ENCODE peak calls at places on chromosomes 12 and 14, in nine cellular contexts. One of them, this sample, is unnamed.

GRCh38 chr12:67940780-67941243 is 48.4 kb upstream of the IFNG-AS1 start:
- DNase-seq in AG04449: no peak
- DNase-seq in ureter: no peak
- DNase-seq in stimulated activated naive CD8-positive, alpha-beta T cell treated with anti-CD3 and anti-CD28 coated beads, Interleukin-15, amount 100 ng/mL, for 72 hours: no peak
- DNase-seq in NCI-H2171 treated with DMSO at 0.1 percent for 48 hours: no peak
- DNase-seq in choroid plexus epithelial cell: peak; percentile 61
- DNase-seq in T-cell: no peak
- DNase-seq in MM.1S: no peak
- DNase-seq in GM20000: no peak
- DNase-seq in this sample: no peak

GRCh38 chr12:109880049-109880931 is at the start of gene GLTP:
- DNase-seq in AG04449: no peak
- DNase-seq in ureter: peak; percentile 84
- DNase-seq in stimulated activated naive CD8-positive, alpha-beta T cell treated with anti-CD3 and anti-CD28 coated beads, Interleukin-15, amount 100 ng/mL, for 72 hours: peak; percentile 90
- DNase-seq in NCI-H2171 treated with DMSO at 0.1 percent for 48 hours: peak; percentile 82
- DNase-seq in choroid plexus epithelial cell: peak; percentile 65
- DNase-seq in T-cell: peak; percentile 92
- DNase-seq in MM.1S: peak; percentile 76
- DNase-seq in GM20000: peak; percentile 98
- DNase-seq in this sample: peak; percentile 94

GRCh38 chr14:50319293-50319692 is 7.2 kb downstream of the DMAC2L start:
- DNase-seq in AG04449: no peak
- DNase-seq in ureter: no peak
- DNase-seq in stimulated activated naive CD8-positive, alpha-beta T cell treated with anti-CD3 and anti-CD28 coated beads, Interleukin-15, amount 100 ng/mL, for 72 hours: no peak
- DNase-seq in NCI-H2171 treated with DMSO at 0.1 percent for 48 hours: no peak
- DNase-seq in choroid plexus epithelial cell: peak; percentile 42
- DNase-seq in T-cell: no peak
- DNase-seq in MM.1S: no peak
- DNase-seq in GM20000: no peak
- DNase-seq in this sample: no peak

GRCh38 chr14:70139384-70139783 is 49.4 kb downstream of the SLC8A3 start:
- DNase-seq in AG04449: no peak
- DNase-seq in ureter: no peak
- DNase-seq in stimulated activated naive CD8-positive, alpha-beta T cell treated with anti-CD3 and anti-CD28 coated beads, Interleukin-15, amount 100 ng/mL, for 72 hours: no peak
- DNase-seq in NCI-H2171 treated with DMSO at 0.1 percent for 48 hours: no peak
- DNase-seq in choroid plexus epithelial cell: no peak
- DNase-seq in T-cell: no peak
- DNase-seq in MM.1S: no peak
- DNase-seq in GM20000: peak; percentile 24
- DNase-seq in this sample: no peak

GRCh38 chr12:49259452-49259851 is 5.4 kb upstream of the TUBA1C start:
- DNase-seq in AG04449: no peak
- DNase-seq in ureter: no peak
- DNase-seq in stimulated activated naive CD8-positive, alpha-beta T cell treated with anti-CD3 and anti-CD28 coated beads, Interleukin-15, amount 100 ng/mL, for 72 hours: no peak
- DNase-seq in NCI-H2171 treated with DMSO at 0.1 percent for 48 hours: no peak
- DNase-seq in choroid plexus epithelial cell: no peak
- DNase-seq in T-cell: no peak
- DNase-seq in MM.1S: no peak
- DNase-seq in GM20000: no peak
- DNase-seq in this sample: no peak

GRCh38 chr14:90664911-90665695 is 151.1 kb downstream of the TTC7B start:
- DNase-seq in AG04449: no peak
- DNase-seq in ureter: no peak
- DNase-seq in stimulated activated naive CD8-positive, alpha-beta T cell treated with anti-CD3 and anti-CD28 coated beads, Interleukin-15, amount 100 ng/mL, for 72 hours: no peak
- DNase-seq in NCI-H2171 treated with DMSO at 0.1 percent for 48 hours: no peak
- DNase-seq in choroid plexus epithelial cell: no peak
- DNase-seq in T-cell: no peak
- DNase-seq in MM.1S: no peak
- DNase-seq in GM20000: no peak
- DNase-seq in this sample: no peak

GRCh38 chr12:118103231-118103600 is 595 bp downstream of the VSIG10 start:
- DNase-seq in AG04449: no peak
- DNase-seq in ureter: no peak
- DNase-seq in stimulated activated naive CD8-positive, alpha-beta T cell treated with anti-CD3 and anti-CD28 coated beads, Interleukin-15, amount 100 ng/mL, for 72 hours: no peak
- DNase-seq in NCI-H2171 treated with DMSO at 0.1 percent for 48 hours: peak; percentile 55
- DNase-seq in choroid plexus epithelial cell: peak; percentile 23
- DNase-seq in T-cell: peak; percentile 2
- DNase-seq in MM.1S: no peak
- DNase-seq in GM20000: peak; percentile 35
- DNase-seq in this sample: no peak

GRCh38 chr12:43444940-43445564 is 107.0 kb downstream of the ADAMTS20 start:
- DNase-seq in AG04449: peak; percentile 4
- DNase-seq in ureter: no peak
- DNase-seq in stimulated activated naive CD8-positive, alpha-beta T cell treated with anti-CD3 and anti-CD28 coated beads, Interleukin-15, amount 100 ng/mL, for 72 hours: peak; percentile 44
- DNase-seq in NCI-H2171 treated with DMSO at 0.1 percent for 48 hours: peak; percentile 38
- DNase-seq in choroid plexus epithelial cell: peak; percentile 84
- DNase-seq in T-cell: peak; percentile 33
- DNase-seq in MM.1S: peak; percentile 64
- DNase-seq in GM20000: peak; percentile 7
- DNase-seq in this sample: peak; percentile 70

GRCh38 chr12:115709410-115710065 is 568.0 kb downstream of the MED13L start:
- DNase-seq in AG04449: no peak
- DNase-seq in ureter: peak; percentile 69
- DNase-seq in stimulated activated naive CD8-positive, alpha-beta T cell treated with anti-CD3 and anti-CD28 coated beads, Interleukin-15, amount 100 ng/mL, for 72 hours: no peak
- DNase-seq in NCI-H2171 treated with DMSO at 0.1 percent for 48 hours: peak; percentile 6
- DNase-seq in choroid plexus epithelial cell: no peak
- DNase-seq in T-cell: no peak
- DNase-seq in MM.1S: no peak
- DNase-seq in GM20000: no peak
- DNase-seq in this sample: no peak

GRCh38 chr12:119229837-119230236 is 51.1 kb downstream of the HSPB8 start:
- DNase-seq in AG04449: no peak
- DNase-seq in ureter: no peak
- DNase-seq in stimulated activated naive CD8-positive, alpha-beta T cell treated with anti-CD3 and anti-CD28 coated beads, Interleukin-15, amount 100 ng/mL, for 72 hours: no peak
- DNase-seq in NCI-H2171 treated with DMSO at 0.1 percent for 48 hours: peak; percentile 94
- DNase-seq in choroid plexus epithelial cell: peak; percentile 15
- DNase-seq in T-cell: no peak
- DNase-seq in MM.1S: no peak
- DNase-seq in GM20000: no peak
- DNase-seq in this sample: peak; percentile 20

GRCh38 chr12:31203261-31203660 is 122.7 kb downstream of the SINHCAF start:
- DNase-seq in AG04449: no peak
- DNase-seq in ureter: no peak
- DNase-seq in stimulated activated naive CD8-positive, alpha-beta T cell treated with anti-CD3 and anti-CD28 coated beads, Interleukin-15, amount 100 ng/mL, for 72 hours: no peak
- DNase-seq in NCI-H2171 treated with DMSO at 0.1 percent for 48 hours: no peak
- DNase-seq in choroid plexus epithelial cell: no peak
- DNase-seq in T-cell: no peak
- DNase-seq in MM.1S: no peak
- DNase-seq in GM20000: no peak
- DNase-seq in this sample: no peak

GRCh38 chr14:54609576-54609975 is 42.6 kb downstream of the SAMD4A start:
- DNase-seq in AG04449: no peak
- DNase-seq in ureter: no peak
- DNase-seq in stimulated activated naive CD8-positive, alpha-beta T cell treated with anti-CD3 and anti-CD28 coated beads, Interleukin-15, amount 100 ng/mL, for 72 hours: no peak
- DNase-seq in NCI-H2171 treated with DMSO at 0.1 percent for 48 hours: no peak
- DNase-seq in choroid plexus epithelial cell: no peak
- DNase-seq in T-cell: no peak
- DNase-seq in MM.1S: no peak
- DNase-seq in GM20000: no peak
- DNase-seq in this sample: no peak

GRCh38 chr12:79300199-79300568 is 390.6 kb downstream of the PAWR start:
- DNase-seq in AG04449: no peak
- DNase-seq in ureter: no peak
- DNase-seq in stimulated activated naive CD8-positive, alpha-beta T cell treated with anti-CD3 and anti-CD28 coated beads, Interleukin-15, amount 100 ng/mL, for 72 hours: no peak
- DNase-seq in NCI-H2171 treated with DMSO at 0.1 percent for 48 hours: no peak
- DNase-seq in choroid plexus epithelial cell: peak; percentile 93
- DNase-seq in T-cell: no peak
- DNase-seq in MM.1S: no peak
- DNase-seq in GM20000: no peak
- DNase-seq in this sample: no peak

GRCh38 chr12:59834659-59835474 is 239.0 kb downstream of the SLC16A7 start:
- DNase-seq in AG04449: no peak
- DNase-seq in ureter: no peak
- DNase-seq in stimulated activated naive CD8-positive, alpha-beta T cell treated with anti-CD3 and anti-CD28 coated beads, Interleukin-15, amount 100 ng/mL, for 72 hours: no peak
- DNase-seq in NCI-H2171 treated with DMSO at 0.1 percent for 48 hours: no peak
- DNase-seq in choroid plexus epithelial cell: peak; percentile 67
- DNase-seq in T-cell: no peak
- DNase-seq in MM.1S: no peak
- DNase-seq in GM20000: peak; percentile 10
- DNase-seq in this sample: peak; percentile 17